ENCODE peak calls at places on chromosomes 3 and 15, in ten cellular contexts. Q is right lobe of liver; Z is K562; K is A549; M is CD4-positive, alpha-beta T cell; O is OCI-LY7; H is HepG2; E is thoracic aorta; I is kidney; V is caudate nucleus. A is an unnamed sample.

GRCh38 chr15:34726407-34727100 is 28.2 kb downstream of the GJD2 start:
- DNase-seq in O (no peak), H (no peak), Z (no peak), Q (no peak), M (no peak), K (no peak), I (no peak), E (no peak), V (no peak), A (no peak)

GRCh38 chr15:89936051-89936792 is 23.5 kb upstream of the ARPIN start:
- DNase-seq in Q (no peak), Z (no peak), K (no peak), V (no peak), E (no peak), I (no peak), M (no peak), O (no peak), H (no peak), A (no peak)

GRCh38 chr3:42102569-42102968 is 11.4 kb downstream of the TRAK1 start:
- DNase-seq in K (no peak), M (no peak), H (peak; percentile 88), O (no peak), I (no peak), Q (no peak), Z (no peak), E (no peak), V (no peak), A (no peak)

GRCh38 chr3:47583320-47584075 is 4.8 kb upstream of the CSPG5 start:
- DNase-seq in E (no peak), Q (no peak), I (no peak), V (no peak), H (no peak), M (no peak), O (no peak), K (no peak), Z (no peak), A (no peak)

GRCh38 chr3:158640646-158641045 is 3.7 kb upstream of the GFM1 start:
- DNase-seq in Z (no peak), E (no peak), Q (no peak), M (no peak), H (no peak), I (no peak), V (no peak), K (no peak), O (no peak), A (no peak)

GRCh38 chr15:90038639-90039095 is 37.5 kb downstream of the ZNF710 start:
- DNase-seq in Q (peak; percentile 82), H (peak; percentile 95), I (no peak), V (no peak), Z (no peak), K (no peak), E (no peak), M (no peak), O (no peak), A (no peak)

GRCh38 chr3:124837730-124838186 is 49.4 kb downstream of the ITGB5 start:
- DNase-seq in O (no peak), Z (peak; percentile 25), I (peak; percentile 90), V (no peak), E (no peak), K (peak; percentile 99), Q (peak; percentile 95), H (peak; percentile 90), M (no peak), A (no peak)

GRCh38 chr15:86653344-86654192 is 573.9 kb downstream of the AGBL1 start:
- DNase-seq in H (no peak), I (no peak), O (no peak), Q (no peak), E (no peak), K (no peak), Z (no peak), M (no peak), V (no peak), A (no peak)

GRCh38 chr3:178971614-178972013 is 100.0 kb downstream of the ZMAT3 start:
- DNase-seq in E (no peak), Q (no peak), M (no peak), K (no peak), V (no peak), I (no peak), O (no peak), Z (no peak), H (no peak), A (no peak)

GRCh38 chr3:191355406-191355805 is 25.1 kb upstream of the UTS2B start:
- DNase-seq in I (no peak), K (no peak), E (no peak), Q (no peak), H (no peak), O (no peak), Z (no peak), V (no peak), M (no peak), A (no peak)

GRCh38 chr3:127440384-127440783 is 150.1 kb downstream of the TPRA1 start:
- DNase-seq in Q (peak; percentile 18), M (no peak), Z (no peak), E (no peak), H (no peak), O (no peak), K (no peak), I (peak; percentile 26), V (no peak), A (no peak)

GRCh38 chr3:176970770-176971169 is 226.5 kb downstream of the TBL1XR1 start:
- DNase-seq in O (no peak), M (no peak), E (no peak), H (no peak), V (no peak), K (no peak), Z (no peak), I (no peak), Q (no peak), A (no peak)

GRCh38 chr3:176971613-176972174 is 225.6 kb downstream of the TBL1XR1 start:
- DNase-seq in E (no peak), H (no peak), V (no peak), K (no peak), Q (no peak), I (no peak), M (no peak), Z (no peak), O (no peak), A (no peak)

GRCh38 chr3:176978441-176978840 is 218.8 kb downstream of the TBL1XR1 start:
- DNase-seq in O (no peak), V (no peak), M (no peak), Z (no peak), H (no peak), E (no peak), Q (no peak), K (no peak), I (no peak), A (no peak)

DNA sequence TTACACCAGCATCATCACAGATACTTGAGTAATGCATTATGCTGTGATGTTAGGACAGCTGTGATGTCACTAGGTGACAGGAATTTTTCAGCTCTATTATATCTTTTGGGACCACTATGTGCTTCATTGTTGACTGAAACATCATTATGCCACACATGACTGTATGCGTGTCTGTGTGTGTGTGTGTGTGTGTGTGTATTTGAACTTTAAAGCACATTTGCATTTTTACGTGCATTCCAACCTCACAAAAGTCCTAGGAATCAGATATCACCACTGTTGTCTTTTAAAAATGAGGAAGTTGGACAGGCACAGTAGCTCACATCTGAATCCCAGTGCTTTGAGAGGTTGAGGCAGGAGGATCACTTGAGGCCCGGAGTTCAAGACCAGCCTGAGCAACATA is 223.0 kb downstream of the TBL1XR1 start:
- DNase-seq in O (no peak), Q (no peak), Z (no peak), M (no peak), V (no peak), E (no peak), K (no peak), H (no peak), I (no peak), A (no peak)
- H3K27ac ChIP-seq in O (no peak overlapping the region), Q (no peak overlapping the region), Z (no peak overlapping the region), M (no peak overlapping the region), V (no peak overlapping the region), E (no peak overlapping the region), K (no peak overlapping the region), H (no peak overlapping the region), I (no peak overlapping the region), A (no peak overlapping the region)

GRCh38 chr3:142645236-142645793 is 49.1 kb downstream of the PLS1 start:
- DNase-seq in E (no peak), K (peak; percentile 53), I (no peak), Q (no peak), V (no peak), O (no peak), H (peak; percentile 51), M (no peak), Z (no peak), A (peak; percentile 71)
- H3K27ac ChIP-seq in E (no peak overlapping the region), K (no peak overlapping the region), I (no peak overlapping the region), Q (no peak overlapping the region), V (no peak overlapping the region), O (no peak overlapping the region), H (peak overlapping the region; percentile 6), M (no peak overlapping the region), Z (no peak overlapping the region), A (no peak overlapping the region)

DNA sequence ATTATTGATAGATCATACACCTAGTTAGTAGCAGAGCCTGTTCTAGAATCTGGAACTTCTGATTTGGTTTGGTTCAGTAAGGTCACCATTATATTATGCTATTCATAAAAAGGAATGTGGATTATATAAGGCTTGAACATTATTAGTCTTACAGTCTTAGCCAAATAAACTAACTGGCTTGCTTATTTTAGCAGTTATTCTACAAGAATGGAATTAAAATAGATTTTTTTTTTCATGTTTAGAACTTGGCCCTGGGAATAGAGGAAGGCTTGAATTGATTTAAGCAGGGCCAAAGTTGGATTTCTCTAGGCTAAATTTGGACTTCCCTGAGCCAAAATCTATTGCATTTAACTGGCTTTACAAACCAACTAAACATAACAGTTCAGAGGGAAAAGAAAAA is 24.4 kb downstream of the DTWD1 start:
- DNase-seq in I (no peak), K (no peak), O (no peak), Z (no peak), E (no peak), V (no peak), M (no peak), H (no peak), Q (no peak), A (no peak)
- H3K27ac ChIP-seq in I (peak overlapping the region; percentile 32), K (no peak overlapping the region), O (no peak overlapping the region), Z (no peak overlapping the region), E (peak overlapping the region; percentile 69), V (no peak overlapping the region), M (no peak overlapping the region), H (no peak overlapping the region), Q (no peak overlapping the region), A (no peak overlapping the region)

GRCh38 chr15:29156521-29156920 is 113.1 kb downstream of the NSMCE3 start:
- DNase-seq in I (no peak), M (no peak), Q (no peak), V (no peak), K (no peak), Z (no peak), O (no peak), E (no peak), H (no peak), A (no peak)

DNA sequence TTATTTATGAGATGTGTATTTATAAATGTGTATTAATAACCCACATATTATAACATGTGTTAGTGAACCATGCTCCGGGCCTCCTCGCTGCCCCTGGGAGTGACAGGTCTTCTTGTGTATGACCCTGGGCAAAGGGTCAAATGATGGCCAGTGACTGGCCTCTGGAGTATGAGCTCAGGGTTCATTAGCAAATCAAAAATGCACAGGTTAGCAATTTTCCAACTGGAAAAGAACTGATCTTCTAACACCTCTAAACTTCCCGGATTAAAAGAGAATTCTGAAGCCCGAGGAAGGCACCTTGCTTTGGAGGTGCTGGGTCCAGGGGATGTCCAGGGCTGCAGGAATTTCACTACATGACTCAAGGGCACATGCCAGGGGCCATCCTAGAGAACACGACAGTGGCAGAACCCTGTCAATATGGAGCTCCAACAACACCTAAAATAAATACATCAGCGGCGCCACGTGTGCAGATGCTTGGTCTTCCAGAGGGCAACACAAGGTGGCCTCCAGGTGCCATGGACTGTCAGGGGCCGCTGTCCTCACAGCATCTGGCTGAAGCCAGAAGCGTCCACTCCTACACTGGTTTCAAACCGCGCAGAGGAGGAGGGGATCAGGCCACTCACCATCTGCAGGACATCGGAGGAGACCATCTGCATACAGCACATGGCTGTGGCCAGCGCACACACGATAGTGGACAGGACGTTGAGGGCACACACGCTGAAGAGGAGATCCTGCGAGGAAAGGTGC is 118.3 kb downstream of the NSMCE3 start:
- DNase-seq in O (no peak), M (no peak), I (no peak), E (no peak), H (no peak), K (no peak), Z (no peak), Q (no peak), V (no peak), A (no peak)
- H3K27ac ChIP-seq in O (no peak overlapping the region), M (no peak overlapping the region), I (no peak overlapping the region), E (no peak overlapping the region), H (no peak overlapping the region), K (no peak overlapping the region), Z (no peak overlapping the region), Q (no peak overlapping the region), V (no peak overlapping the region), A (no peak overlapping the region)

A was measured in A673.